ENCODE peak calls at places on chromosomes 3 and 15, in seven cellular contexts. D is GM12864, J is DND-41, B is vagina, P is left ventricle myocardium inferior, M is A549, X is uterus. T is an unnamed sample.

GRCh38 chr3:184314700-184315505 is 497 bp downstream of the EIF4G1 start:
- DNase-seq in J (peak), X (peak), P (peak), D (no peak), B (no peak), M (peak), T (no peak)

GRCh38 chr3:66407281-66408218 is 93.3 kb downstream of the LRIG1 start:
- DNase-seq in D (no peak), B (no peak), P (peak), X (peak), M (peak), J (peak), T (no peak)

GRCh38 chr3:128112406-128112968 is 11.1 kb downstream of the RUVBL1 start:
- DNase-seq in J (no peak), P (no peak), X (no peak), M (peak), B (no peak), D (no peak), T (peak)

GRCh38 chr3:132543016-132543739 is 53.9 kb upstream of the ACKR4 start:
- DNase-seq in D (no peak), J (no peak), B (no peak), P (no peak), X (no peak), M (peak), T (peak)

GRCh38 chr3:195587824-195588223 is 4.1 kb upstream of the APOD start:
- DNase-seq in D (no peak), M (no peak), X (no peak), J (no peak), B (no peak), P (no peak), T (no peak)

GRCh38 chr3:178367817-178368617 is 168.2 kb upstream of the KCNMB2 start:
- DNase-seq in X (no peak), D (no peak), M (no peak), P (no peak), J (no peak), B (no peak), T (no peak)

GRCh38 chr3:161420746-161421145 is 49.4 kb upstream of the SPTSSB start:
- DNase-seq in X (no peak), M (peak), B (no peak), D (no peak), J (no peak), P (no peak), T (no peak)

GRCh38 chr3:98769436-98769835 is 6.3 kb downstream of the ST3GAL6 start:
- DNase-seq in B (no peak), D (no peak), J (no peak), P (no peak), M (no peak), X (no peak), T (no peak)

GRCh38 chr3:69738859-69739203 is 433 bp upstream of the MITF start:
- DNase-seq in B (no peak), X (no peak), J (no peak), P (peak), D (no peak), M (no peak), T (no peak)

GRCh38 chr3:108180214-108180613 is 42.0 kb downstream of the IFT57 start:
- DNase-seq in J (no peak), P (no peak), M (no peak), D (no peak), X (no peak), B (no peak), T (no peak)

GRCh38 chr3:18344306-18345014 is 80.7 kb downstream of the SATB1 start:
- DNase-seq in D (no peak), P (no peak), X (no peak), B (no peak), M (no peak), J (no peak), T (no peak)

GRCh38 chr15:37101634-37102314 is 1.4 kb upstream of the MEIS2 start:
- DNase-seq in D (no peak), B (no peak), M (peak), P (peak), X (peak), J (no peak), T (no peak)

GRCh38 chr3:82276992-82277391 is 515.5 kb upstream of the GBE1 start:
- DNase-seq in X (no peak), B (no peak), M (no peak), P (no peak), J (no peak), D (no peak), T (no peak)

GRCh38 chr3:8702560-8702959 is 31.0 kb upstream of the CAV3 start:
- DNase-seq in M (no peak), J (no peak), P (no peak), D (no peak), X (no peak), B (no peak), T (no peak)

GRCh38 chr15:26722621-26723160 is 50.2 kb downstream of the GABRB3 start:
- DNase-seq in M (peak), B (no peak), P (no peak), D (no peak), J (no peak), X (no peak), T (no peak)

GRCh38 chr3:28502555-28502954 is 153.9 kb upstream of the AZI2 start:
- DNase-seq in D (no peak), J (no peak), M (no peak), X (no peak), P (no peak), B (no peak), T (no peak)

GRCh38 chr15:89836255-89837133 is 21.8 kb upstream of the ANPEP start:
- DNase-seq in P (no peak), B (no peak), D (no peak), M (no peak), J (no peak), X (no peak), T (no peak)

GRCh38 chr3:64190517-64191515 is 34.5 kb downstream of the PRICKLE2 start:
- DNase-seq in J (no peak), D (no peak), B (no peak), P (no peak), X (no peak), M (peak), T (no peak)

GRCh38 chr3:64187065-64187959 is 38.0 kb downstream of the PRICKLE2 start:
- DNase-seq in X (peak), M (peak), J (no peak), B (no peak), P (peak), D (no peak), T (peak)

GRCh38 chr3:64186667-64187064 is 38.6 kb downstream of the PRICKLE2 start:
- DNase-seq in X (no peak), M (no peak), B (no peak), J (no peak), D (no peak), P (no peak), T (no peak)

GRCh38 chr3:64191822-64192221 is 33.4 kb downstream of the PRICKLE2 start:
- DNase-seq in B (no peak), J (no peak), X (no peak), D (no peak), P (no peak), M (no peak), T (no peak)

DNA sequence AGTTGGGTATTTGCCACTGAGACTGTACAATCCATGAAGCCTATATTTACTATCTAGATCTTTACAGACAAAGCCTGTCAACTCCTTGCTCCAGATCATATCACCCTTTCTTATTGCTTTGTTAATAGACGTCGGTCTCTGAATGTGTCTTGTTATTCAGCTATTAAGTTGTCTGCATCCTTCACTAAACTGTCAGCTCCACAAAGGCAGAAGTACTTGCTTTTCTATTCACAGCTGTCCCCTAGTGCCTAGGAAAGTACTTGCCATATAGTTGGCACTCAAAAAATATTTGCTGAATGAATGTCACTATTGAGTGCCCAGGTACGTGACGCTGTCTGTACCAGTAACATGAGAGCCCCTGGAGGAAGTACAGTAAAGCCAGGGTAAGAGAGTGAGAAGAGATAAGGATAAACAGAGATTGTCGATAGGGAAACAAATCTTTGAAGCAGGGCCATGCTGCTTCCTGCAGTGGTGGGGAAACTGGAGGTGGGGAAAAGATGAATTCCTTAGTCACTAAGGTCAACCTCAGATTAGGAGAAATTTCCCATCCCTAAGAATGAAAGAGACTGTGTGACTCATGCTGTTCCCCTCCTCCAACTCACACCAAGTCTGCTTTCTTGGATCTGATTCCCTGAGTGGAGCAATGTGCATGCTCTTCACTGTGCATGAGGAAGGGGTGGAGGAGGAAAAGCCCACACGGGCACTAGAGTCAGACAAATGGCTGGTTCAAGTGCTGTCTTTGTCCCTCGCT is 36.3 kb downstream of the PRICKLE2 start:
- DNase-seq in X (peak), J (no peak), D (no peak), B (no peak), M (peak), P (no peak), T (peak)
- TF ChIP-seq CTCF in X (no peak), J (no peak), D (no peak), B (no peak), M (no peak), P (no peak), T (no peak)

DNA sequence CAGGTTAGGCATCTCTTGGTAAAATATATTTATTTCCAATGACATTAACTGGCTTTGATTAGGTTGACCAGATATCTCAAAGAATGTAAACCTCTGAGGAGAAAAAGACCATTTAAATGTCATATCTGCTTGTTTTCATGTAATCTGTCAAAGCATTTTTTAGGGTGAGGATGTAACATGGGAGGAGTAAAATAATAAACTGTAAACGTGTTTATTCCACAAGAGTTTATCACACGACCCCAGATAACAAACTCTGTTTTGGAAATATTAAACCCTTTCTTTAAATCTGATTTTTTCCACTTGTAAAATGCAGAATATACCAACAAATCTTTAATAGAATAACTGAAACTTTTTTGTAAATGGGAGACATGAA is 1.6 kb downstream of the TM4SF1 start:
- DNase-seq in X (no peak), P (no peak), J (no peak), B (no peak), M (no peak), D (no peak), T (no peak)
- H3K4me3 ChIP-seq in X (no peak), P (peak), J (no peak), B (peak), M (peak), D (no peak), T (peak)

GRCh38 chr3:20682573-20682972 is 496.6 kb upstream of the SGO1 start:
- DNase-seq in D (no peak), P (no peak), M (no peak), J (no peak), B (no peak), X (no peak), T (no peak)

GRCh38 chr3:20683912-20684311 is 497.9 kb upstream of the SGO1 start:
- DNase-seq in P (no peak), X (no peak), D (no peak), B (no peak), J (no peak), M (no peak), T (peak)

GRCh38 chr3:20680990-20681628 is 495.1 kb upstream of the SGO1 start:
- DNase-seq in P (no peak), M (no peak), D (no peak), X (no peak), B (no peak), J (no peak), T (no peak)
- TF ChIP-seq CTCF in P (no peak), M (no peak), D (no peak), X (no peak), B (no peak), J (no peak), T (no peak)

GRCh38 chr3:46488735-46489361 is 8.9 kb upstream of the RTP3 start:
- DNase-seq in J (peak), P (peak), X (peak), M (peak), D (peak), B (peak), T (peak)
- H3K4me3 ChIP-seq in J (no peak), P (peak), X (no peak), M (no peak), D (no peak), B (no peak), T (no peak)

DNA sequence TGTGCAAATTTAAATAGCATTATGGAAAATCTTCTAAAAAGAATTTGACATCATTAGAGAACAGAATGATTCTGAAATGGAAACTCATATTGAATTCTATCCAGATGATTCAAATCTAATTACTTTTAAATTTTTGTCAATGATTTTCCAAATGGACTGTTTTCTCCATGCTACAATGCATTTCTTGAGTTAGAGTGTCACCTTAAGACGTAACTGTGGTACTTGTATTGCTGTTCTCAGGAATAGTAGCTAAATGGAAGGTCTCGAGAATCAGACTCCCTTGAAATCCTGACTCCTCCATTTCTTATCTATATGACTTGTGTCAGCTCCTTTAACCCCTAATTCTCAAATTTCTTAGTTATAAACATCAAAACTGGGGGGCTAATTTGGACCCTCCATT is 102.3 kb downstream of the P2RY1 start:
- DNase-seq in P (no peak), M (no peak), B (no peak), J (no peak), D (no peak), X (no peak), T (no peak)
- TF ChIP-seq CTCF in P (peak), M (no peak), B (no peak), J (no peak), D (no peak), X (peak), T (no peak)

T was measured in HFF-Myc.